ENCODE peak calls at places on chromosomes 6 and 20, in ten cellular contexts. One of them, this sample, is unnamed.

GRCh38 chr20:58513580-58514285 is 1.5 kb downstream of the APCDD1L start:
- DNase-seq in GM12865: no peak
- DNase-seq in pancreas: no peak
- DNase-seq in right lobe of liver: no peak
- DNase-seq in tibial artery: no peak
- DNase-seq in fibroblast of pulmonary artery: no peak
- DNase-seq in stimulated activated CD4-positive, alpha-beta T cell treated with anti-CD3 and anti-CD28 coated beads, Interleukin-12 subunit alpha, Interleukin-12 subunit beta, amount 100 ng/mL, for 48 hours: no peak
- DNase-seq in renal cortical epithelial cell: no peak
- DNase-seq in NCI-H2029 treated with DMSO at 0.1 percent for 48 hours: no peak
- DNase-seq in mesothelial cell of epicardium: no peak
- DNase-seq in this sample: no peak

GRCh38 chr6:34358389-34358906 is 34.0 kb downstream of the NUDT3 start:
- DNase-seq in GM12865: no peak
- DNase-seq in pancreas: no peak
- DNase-seq in right lobe of liver: no peak
- DNase-seq in tibial artery: no peak
- DNase-seq in fibroblast of pulmonary artery: peak; percentile 49
- DNase-seq in stimulated activated CD4-positive, alpha-beta T cell treated with anti-CD3 and anti-CD28 coated beads, Interleukin-12 subunit alpha, Interleukin-12 subunit beta, amount 100 ng/mL, for 48 hours: no peak
- DNase-seq in renal cortical epithelial cell: no peak
- DNase-seq in NCI-H2029 treated with DMSO at 0.1 percent for 48 hours: peak; percentile 61
- DNase-seq in mesothelial cell of epicardium: no peak
- DNase-seq in this sample: peak; percentile 92

GRCh38 chr6:35262596-35262995 is 3.1 kb downstream of the ZNF76 start:
- DNase-seq in GM12865: no peak
- DNase-seq in pancreas: no peak
- DNase-seq in right lobe of liver: no peak
- DNase-seq in tibial artery: no peak
- DNase-seq in fibroblast of pulmonary artery: peak; percentile 41
- DNase-seq in stimulated activated CD4-positive, alpha-beta T cell treated with anti-CD3 and anti-CD28 coated beads, Interleukin-12 subunit alpha, Interleukin-12 subunit beta, amount 100 ng/mL, for 48 hours: no peak
- DNase-seq in renal cortical epithelial cell: peak; percentile 19
- DNase-seq in NCI-H2029 treated with DMSO at 0.1 percent for 48 hours: no peak
- DNase-seq in mesothelial cell of epicardium: no peak
- DNase-seq in this sample: no peak

GRCh38 chr6:131754715-131755567 is 44.1 kb upstream of the CTAGE9 start:
- DNase-seq in GM12865: no peak
- DNase-seq in pancreas: no peak
- DNase-seq in right lobe of liver: no peak
- DNase-seq in tibial artery: no peak
- DNase-seq in fibroblast of pulmonary artery: no peak
- DNase-seq in stimulated activated CD4-positive, alpha-beta T cell treated with anti-CD3 and anti-CD28 coated beads, Interleukin-12 subunit alpha, Interleukin-12 subunit beta, amount 100 ng/mL, for 48 hours: no peak
- DNase-seq in renal cortical epithelial cell: peak; percentile 27
- DNase-seq in NCI-H2029 treated with DMSO at 0.1 percent for 48 hours: no peak
- DNase-seq in mesothelial cell of epicardium: no peak
- DNase-seq in this sample: no peak

GRCh38 chr6:21500894-21501293 is 92.7 kb upstream of the SOX4 start:
- DNase-seq in GM12865: no peak
- DNase-seq in pancreas: peak; percentile 96
- DNase-seq in right lobe of liver: no peak
- DNase-seq in tibial artery: no peak
- DNase-seq in fibroblast of pulmonary artery: no peak
- DNase-seq in stimulated activated CD4-positive, alpha-beta T cell treated with anti-CD3 and anti-CD28 coated beads, Interleukin-12 subunit alpha, Interleukin-12 subunit beta, amount 100 ng/mL, for 48 hours: no peak
- DNase-seq in renal cortical epithelial cell: no peak
- DNase-seq in NCI-H2029 treated with DMSO at 0.1 percent for 48 hours: peak; percentile 99
- DNase-seq in mesothelial cell of epicardium: no peak
- DNase-seq in this sample: peak; percentile 91

GRCh38 chr20:39886650-39887190 is 802.3 kb downstream of the MAFB start:
- DNase-seq in GM12865: peak; percentile 3
- DNase-seq in pancreas: no peak
- DNase-seq in right lobe of liver: no peak
- DNase-seq in tibial artery: peak; percentile 69
- DNase-seq in fibroblast of pulmonary artery: no peak
- DNase-seq in stimulated activated CD4-positive, alpha-beta T cell treated with anti-CD3 and anti-CD28 coated beads, Interleukin-12 subunit alpha, Interleukin-12 subunit beta, amount 100 ng/mL, for 48 hours: no peak
- DNase-seq in renal cortical epithelial cell: no peak
- DNase-seq in NCI-H2029 treated with DMSO at 0.1 percent for 48 hours: no peak
- DNase-seq in mesothelial cell of epicardium: no peak
- DNase-seq in this sample: no peak

GRCh38 chr20:51937780-51938179 is 135.5 kb upstream of the SALL4 start:
- DNase-seq in GM12865: no peak
- DNase-seq in pancreas: no peak
- DNase-seq in right lobe of liver: no peak
- DNase-seq in tibial artery: no peak
- DNase-seq in fibroblast of pulmonary artery: no peak
- DNase-seq in stimulated activated CD4-positive, alpha-beta T cell treated with anti-CD3 and anti-CD28 coated beads, Interleukin-12 subunit alpha, Interleukin-12 subunit beta, amount 100 ng/mL, for 48 hours: no peak
- DNase-seq in renal cortical epithelial cell: no peak
- DNase-seq in NCI-H2029 treated with DMSO at 0.1 percent for 48 hours: no peak
- DNase-seq in mesothelial cell of epicardium: no peak
- DNase-seq in this sample: no peak

GRCh38 chr20:9311132-9311531 is 203.3 kb upstream of the LAMP5 start:
- DNase-seq in GM12865: no peak
- DNase-seq in pancreas: no peak
- DNase-seq in right lobe of liver: no peak
- DNase-seq in tibial artery: no peak
- DNase-seq in fibroblast of pulmonary artery: no peak
- DNase-seq in stimulated activated CD4-positive, alpha-beta T cell treated with anti-CD3 and anti-CD28 coated beads, Interleukin-12 subunit alpha, Interleukin-12 subunit beta, amount 100 ng/mL, for 48 hours: no peak
- DNase-seq in renal cortical epithelial cell: peak; percentile 27
- DNase-seq in NCI-H2029 treated with DMSO at 0.1 percent for 48 hours: no peak
- DNase-seq in mesothelial cell of epicardium: no peak
- DNase-seq in this sample: no peak

GRCh38 chr20:37225146-37225545 is 36.5 kb downstream of the GHRH start:
- DNase-seq in GM12865: no peak
- DNase-seq in pancreas: no peak
- DNase-seq in right lobe of liver: no peak
- DNase-seq in tibial artery: no peak
- DNase-seq in fibroblast of pulmonary artery: no peak
- DNase-seq in stimulated activated CD4-positive, alpha-beta T cell treated with anti-CD3 and anti-CD28 coated beads, Interleukin-12 subunit alpha, Interleukin-12 subunit beta, amount 100 ng/mL, for 48 hours: no peak
- DNase-seq in renal cortical epithelial cell: no peak
- DNase-seq in NCI-H2029 treated with DMSO at 0.1 percent for 48 hours: no peak
- DNase-seq in mesothelial cell of epicardium: no peak
- DNase-seq in this sample: no peak

GRCh38 chr20:50296450-50297375 is 106.1 kb downstream of the CEBPB start:
- DNase-seq in GM12865: no peak
- DNase-seq in pancreas: no peak
- DNase-seq in right lobe of liver: no peak
- DNase-seq in tibial artery: peak; percentile 65
- DNase-seq in fibroblast of pulmonary artery: peak; percentile 43
- DNase-seq in stimulated activated CD4-positive, alpha-beta T cell treated with anti-CD3 and anti-CD28 coated beads, Interleukin-12 subunit alpha, Interleukin-12 subunit beta, amount 100 ng/mL, for 48 hours: no peak
- DNase-seq in renal cortical epithelial cell: no peak
- DNase-seq in NCI-H2029 treated with DMSO at 0.1 percent for 48 hours: no peak
- DNase-seq in mesothelial cell of epicardium: no peak
- DNase-seq in this sample: no peak

GRCh38 chr20:61977387-61977786 is 88.3 kb downstream of the TAF4 start:
- DNase-seq in GM12865: no peak
- DNase-seq in pancreas: no peak
- DNase-seq in right lobe of liver: no peak
- DNase-seq in tibial artery: no peak
- DNase-seq in fibroblast of pulmonary artery: no peak
- DNase-seq in stimulated activated CD4-positive, alpha-beta T cell treated with anti-CD3 and anti-CD28 coated beads, Interleukin-12 subunit alpha, Interleukin-12 subunit beta, amount 100 ng/mL, for 48 hours: no peak
- DNase-seq in renal cortical epithelial cell: no peak
- DNase-seq in NCI-H2029 treated with DMSO at 0.1 percent for 48 hours: no peak
- DNase-seq in mesothelial cell of epicardium: no peak
- DNase-seq in this sample: no peak

GRCh38 chr20:44264287-44264686 is 17.2 kb downstream of the GDAP1L1 start:
- DNase-seq in GM12865: no peak
- DNase-seq in pancreas: no peak
- DNase-seq in right lobe of liver: no peak
- DNase-seq in tibial artery: no peak
- DNase-seq in fibroblast of pulmonary artery: peak; percentile 3
- DNase-seq in stimulated activated CD4-positive, alpha-beta T cell treated with anti-CD3 and anti-CD28 coated beads, Interleukin-12 subunit alpha, Interleukin-12 subunit beta, amount 100 ng/mL, for 48 hours: no peak
- DNase-seq in renal cortical epithelial cell: no peak
- DNase-seq in NCI-H2029 treated with DMSO at 0.1 percent for 48 hours: no peak
- DNase-seq in mesothelial cell of epicardium: no peak
- DNase-seq in this sample: no peak

GRCh38 chr6:15264902-15265761 is 19.3 kb downstream of the JARID2 start:
- DNase-seq in GM12865: no peak
- DNase-seq in pancreas: no peak
- DNase-seq in right lobe of liver: no peak
- DNase-seq in tibial artery: no peak
- DNase-seq in fibroblast of pulmonary artery: peak; percentile 51
- DNase-seq in stimulated activated CD4-positive, alpha-beta T cell treated with anti-CD3 and anti-CD28 coated beads, Interleukin-12 subunit alpha, Interleukin-12 subunit beta, amount 100 ng/mL, for 48 hours: no peak
- DNase-seq in renal cortical epithelial cell: no peak
- DNase-seq in NCI-H2029 treated with DMSO at 0.1 percent for 48 hours: no peak
- DNase-seq in mesothelial cell of epicardium: no peak
- DNase-seq in this sample: no peak

GRCh38 chr6:38978139-38978704 is 70.4 kb upstream of the GLP1R start:
- DNase-seq in GM12865: no peak
- DNase-seq in pancreas: no peak
- DNase-seq in right lobe of liver: no peak
- DNase-seq in tibial artery: no peak
- DNase-seq in fibroblast of pulmonary artery: no peak
- DNase-seq in stimulated activated CD4-positive, alpha-beta T cell treated with anti-CD3 and anti-CD28 coated beads, Interleukin-12 subunit alpha, Interleukin-12 subunit beta, amount 100 ng/mL, for 48 hours: no peak
- DNase-seq in renal cortical epithelial cell: no peak
- DNase-seq in NCI-H2029 treated with DMSO at 0.1 percent for 48 hours: no peak
- DNase-seq in mesothelial cell of epicardium: no peak
- DNase-seq in this sample: no peak